ENCODE peak calls at places on chromosomes 5 and 9, in eight cellular contexts. One of them, this sample, is unnamed.

GRCh38 chr5:169716287-169716686 is 79.2 kb downstream of the DOCK2 start:
- DNase-seq in psoas muscle: no peak
- DNase-seq in AG09309: peak; percentile 21
- DNase-seq in mesothelial cell of epicardium: no peak
- DNase-seq in astrocyte of the spinal cord: peak; percentile 64
- DNase-seq in body of pancreas: no peak
- DNase-seq in AG09319: no peak
- DNase-seq in WTC11: no peak
- DNase-seq in this sample: no peak

GRCh38 chr5:112830378-112830777 is 30.7 kb upstream of the SRP19 start:
- DNase-seq in WTC11: no peak
- DNase-seq in AG09319: no peak
- DNase-seq in body of pancreas: no peak
- DNase-seq in astrocyte of the spinal cord: no peak
- DNase-seq in AG09309: no peak
- DNase-seq in mesothelial cell of epicardium: no peak
- DNase-seq in psoas muscle: no peak
- DNase-seq in this sample: no peak

GRCh38 chr9:123654647-123655637 is 275.0 kb downstream of the DENND1A start:
- DNase-seq in WTC11: no peak
- DNase-seq in AG09309: no peak
- DNase-seq in body of pancreas: no peak
- DNase-seq in mesothelial cell of epicardium: no peak
- DNase-seq in psoas muscle: no peak
- DNase-seq in AG09319: no peak
- DNase-seq in astrocyte of the spinal cord: no peak
- DNase-seq in this sample: no peak

GRCh38 chr5:88172847-88173758 is 95.5 kb downstream of the TMEM161B start:
- DNase-seq in body of pancreas: no peak
- DNase-seq in WTC11: peak; percentile 32
- DNase-seq in AG09309: no peak
- DNase-seq in psoas muscle: no peak
- DNase-seq in astrocyte of the spinal cord: no peak
- DNase-seq in mesothelial cell of epicardium: no peak
- DNase-seq in AG09319: no peak
- DNase-seq in this sample: no peak

GRCh38 chr5:109291090-109291489 is 118.7 kb downstream of the PJA2 start:
- DNase-seq in WTC11: peak; percentile 15
- DNase-seq in psoas muscle: no peak
- DNase-seq in body of pancreas: no peak
- DNase-seq in mesothelial cell of epicardium: no peak
- DNase-seq in astrocyte of the spinal cord: no peak
- DNase-seq in AG09309: no peak
- DNase-seq in AG09319: no peak
- DNase-seq in this sample: peak; percentile 0

GRCh38 chr5:137220523-137220927 is 278.6 kb downstream of the SPOCK1 start:
- DNase-seq in mesothelial cell of epicardium: no peak
- DNase-seq in astrocyte of the spinal cord: peak; percentile 66
- DNase-seq in WTC11: no peak
- DNase-seq in AG09309: peak; percentile 55
- DNase-seq in AG09319: peak; percentile 32
- DNase-seq in body of pancreas: peak; percentile 50
- DNase-seq in psoas muscle: no peak
- DNase-seq in this sample: peak; percentile 31

GRCh38 chr5:158701406-158702177 is 398.1 kb downstream of the EBF1 start:
- DNase-seq in body of pancreas: no peak
- DNase-seq in mesothelial cell of epicardium: no peak
- DNase-seq in WTC11: no peak
- DNase-seq in psoas muscle: peak; percentile 20
- DNase-seq in AG09319: no peak
- DNase-seq in astrocyte of the spinal cord: peak; percentile 17
- DNase-seq in AG09309: no peak
- DNase-seq in this sample: no peak

GRCh38 chr9:80552931-80553330 is 981.2 kb downstream of the TLE4 start:
- DNase-seq in astrocyte of the spinal cord: no peak
- DNase-seq in psoas muscle: no peak
- DNase-seq in AG09309: no peak
- DNase-seq in mesothelial cell of epicardium: no peak
- DNase-seq in body of pancreas: peak; percentile 12
- DNase-seq in AG09319: no peak
- DNase-seq in WTC11: no peak
- DNase-seq in this sample: no peak

GRCh38 chr9:101727621-101728524 is 10.6 kb downstream of the GRIN3A start:
- DNase-seq in mesothelial cell of epicardium: no peak
- DNase-seq in AG09309: no peak
- DNase-seq in AG09319: no peak
- DNase-seq in astrocyte of the spinal cord: peak; percentile 4
- DNase-seq in body of pancreas: peak; percentile 19
- DNase-seq in WTC11: peak; percentile 36
- DNase-seq in psoas muscle: no peak
- DNase-seq in this sample: peak; percentile 29

GRCh38 chr9:29285818-29286217 is 1712.5 kb upstream of the C9orf72 start:
- DNase-seq in astrocyte of the spinal cord: peak; percentile 17
- DNase-seq in mesothelial cell of epicardium: no peak
- DNase-seq in AG09309: no peak
- DNase-seq in body of pancreas: no peak
- DNase-seq in AG09319: no peak
- DNase-seq in WTC11: no peak
- DNase-seq in psoas muscle: no peak
- DNase-seq in this sample: no peak

GRCh38 chr9:3527653-3527960 is 1.8 kb upstream of the RFX3 start:
- DNase-seq in astrocyte of the spinal cord: no peak
- DNase-seq in psoas muscle: no peak
- DNase-seq in AG09309: no peak
- DNase-seq in mesothelial cell of epicardium: no peak
- DNase-seq in AG09319: no peak
- DNase-seq in body of pancreas: no peak
- DNase-seq in WTC11: no peak
- DNase-seq in this sample: no peak

GRCh38 chr5:115487168-115487567 is 57.4 kb downstream of the FEM1C start:
- DNase-seq in AG09319: no peak
- DNase-seq in psoas muscle: no peak
- DNase-seq in astrocyte of the spinal cord: no peak
- DNase-seq in body of pancreas: no peak
- DNase-seq in AG09309: no peak
- DNase-seq in WTC11: no peak
- DNase-seq in mesothelial cell of epicardium: no peak
- DNase-seq in this sample: no peak

GRCh38 chr9:20041717-20042116 is 252.9 kb upstream of the SLC24A2 start:
- DNase-seq in body of pancreas: peak; percentile 14
- DNase-seq in WTC11: no peak
- DNase-seq in AG09319: no peak
- DNase-seq in psoas muscle: no peak
- DNase-seq in AG09309: no peak
- DNase-seq in astrocyte of the spinal cord: no peak
- DNase-seq in mesothelial cell of epicardium: no peak
- DNase-seq in this sample: no peak

GRCh38 chr5:141507387-141508091 is 18.7 kb downstream of the PCDHGC5 start:
- DNase-seq in AG09319: peak; percentile 86
- DNase-seq in WTC11: no peak
- DNase-seq in mesothelial cell of epicardium: no peak
- DNase-seq in psoas muscle: peak; percentile 64
- DNase-seq in astrocyte of the spinal cord: peak; percentile 89
- DNase-seq in body of pancreas: no peak
- DNase-seq in AG09309: no peak
- DNase-seq in this sample: peak; percentile 63

GRCh38 chr9:18452276-18452675 is 21.7 kb upstream of the ADAMTSL1 start:
- DNase-seq in AG09319: no peak
- DNase-seq in WTC11: no peak
- DNase-seq in astrocyte of the spinal cord: no peak
- DNase-seq in psoas muscle: no peak
- DNase-seq in AG09309: peak; percentile 53
- DNase-seq in body of pancreas: no peak
- DNase-seq in mesothelial cell of epicardium: no peak
- DNase-seq in this sample: no peak

GRCh38 chr9:121286688-121286972 is 18.7 kb downstream of the GSN start:
- DNase-seq in AG09319: no peak
- DNase-seq in body of pancreas: no peak
- DNase-seq in psoas muscle: no peak
- DNase-seq in astrocyte of the spinal cord: no peak
- DNase-seq in AG09309: no peak
- DNase-seq in WTC11: no peak
- DNase-seq in mesothelial cell of epicardium: no peak
- DNase-seq in this sample: no peak

DNA sequence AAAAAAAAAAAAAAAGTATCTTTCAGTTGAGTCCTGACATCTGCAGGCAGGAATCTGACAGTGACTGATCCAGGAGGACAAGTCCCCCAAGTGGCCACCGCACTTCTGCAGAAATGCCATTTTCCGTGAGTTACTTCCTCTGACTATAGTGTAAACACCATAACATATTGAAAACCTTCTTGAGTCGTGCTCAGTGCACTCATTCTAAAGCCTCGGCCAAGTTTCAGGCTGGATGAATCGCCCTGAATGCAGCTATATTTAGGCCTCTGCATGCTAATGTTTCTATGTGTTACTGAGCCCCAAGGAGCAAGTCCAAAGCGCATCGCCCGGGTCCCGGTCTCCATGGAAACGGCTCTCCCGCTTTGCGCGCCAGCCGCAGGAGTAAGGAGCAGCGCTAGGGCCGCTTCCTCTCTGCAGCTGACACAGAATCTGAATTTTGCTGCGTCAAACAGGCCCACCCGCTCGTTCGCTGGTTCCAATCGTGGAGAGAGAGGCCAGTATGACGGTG is 335.4 kb downstream of the MSX2 start:
- DNase-seq in WTC11: peak; percentile 81
- DNase-seq in AG09319: no peak
- DNase-seq in mesothelial cell of epicardium: peak; percentile 48
- DNase-seq in astrocyte of the spinal cord: peak; percentile 80
- DNase-seq in body of pancreas: peak; percentile 22
- DNase-seq in AG09309: peak; percentile 18
- DNase-seq in psoas muscle: peak; percentile 24
- DNase-seq in this sample: peak; percentile 18
- TF ChIP-seq CTCF in WTC11: no peak
- TF ChIP-seq CTCF in AG09319: no peak
- TF ChIP-seq CTCF in mesothelial cell of epicardium: no peak
- TF ChIP-seq CTCF in astrocyte of the spinal cord: no peak
- TF ChIP-seq CTCF in body of pancreas: no peak
- TF ChIP-seq CTCF in AG09309: peak; percentile 36
- TF ChIP-seq CTCF in psoas muscle: no peak
- TF ChIP-seq CTCF in this sample: no peak

GRCh38 chr9:87229127-87229526 is 268.5 kb upstream of the DAPK1 start:
- DNase-seq in astrocyte of the spinal cord: peak; percentile 10
- DNase-seq in AG09319: no peak
- DNase-seq in WTC11: no peak
- DNase-seq in AG09309: no peak
- DNase-seq in body of pancreas: no peak
- DNase-seq in psoas muscle: no peak
- DNase-seq in mesothelial cell of epicardium: no peak
- DNase-seq in this sample: no peak

GRCh38 chr9:87227456-87227855 is 270.2 kb upstream of the DAPK1 start:
- DNase-seq in body of pancreas: no peak
- DNase-seq in AG09319: no peak
- DNase-seq in astrocyte of the spinal cord: no peak
- DNase-seq in AG09309: no peak
- DNase-seq in WTC11: no peak
- DNase-seq in psoas muscle: no peak
- DNase-seq in mesothelial cell of epicardium: no peak
- DNase-seq in this sample: no peak

GRCh38 chr9:87226896-87227295 is 270.8 kb upstream of the DAPK1 start:
- DNase-seq in AG09319: no peak
- DNase-seq in WTC11: no peak
- DNase-seq in AG09309: no peak
- DNase-seq in mesothelial cell of epicardium: no peak
- DNase-seq in body of pancreas: no peak
- DNase-seq in astrocyte of the spinal cord: no peak
- DNase-seq in psoas muscle: no peak
- DNase-seq in this sample: no peak

GRCh38 chr9:87223397-87224246 is 274.0 kb upstream of the DAPK1 start:
- DNase-seq in AG09319: no peak
- DNase-seq in psoas muscle: peak; percentile 10
- DNase-seq in WTC11: no peak
- DNase-seq in AG09309: no peak
- DNase-seq in mesothelial cell of epicardium: no peak
- DNase-seq in astrocyte of the spinal cord: no peak
- DNase-seq in body of pancreas: no peak
- DNase-seq in this sample: no peak
- TF ChIP-seq CTCF in AG09319: no peak
- TF ChIP-seq CTCF in psoas muscle: no peak
- TF ChIP-seq CTCF in WTC11: no peak
- TF ChIP-seq CTCF in AG09309: no peak
- TF ChIP-seq CTCF in mesothelial cell of epicardium: no peak
- TF ChIP-seq CTCF in astrocyte of the spinal cord: no peak
- TF ChIP-seq CTCF in body of pancreas: no peak
- TF ChIP-seq CTCF in this sample: no peak

DNA sequence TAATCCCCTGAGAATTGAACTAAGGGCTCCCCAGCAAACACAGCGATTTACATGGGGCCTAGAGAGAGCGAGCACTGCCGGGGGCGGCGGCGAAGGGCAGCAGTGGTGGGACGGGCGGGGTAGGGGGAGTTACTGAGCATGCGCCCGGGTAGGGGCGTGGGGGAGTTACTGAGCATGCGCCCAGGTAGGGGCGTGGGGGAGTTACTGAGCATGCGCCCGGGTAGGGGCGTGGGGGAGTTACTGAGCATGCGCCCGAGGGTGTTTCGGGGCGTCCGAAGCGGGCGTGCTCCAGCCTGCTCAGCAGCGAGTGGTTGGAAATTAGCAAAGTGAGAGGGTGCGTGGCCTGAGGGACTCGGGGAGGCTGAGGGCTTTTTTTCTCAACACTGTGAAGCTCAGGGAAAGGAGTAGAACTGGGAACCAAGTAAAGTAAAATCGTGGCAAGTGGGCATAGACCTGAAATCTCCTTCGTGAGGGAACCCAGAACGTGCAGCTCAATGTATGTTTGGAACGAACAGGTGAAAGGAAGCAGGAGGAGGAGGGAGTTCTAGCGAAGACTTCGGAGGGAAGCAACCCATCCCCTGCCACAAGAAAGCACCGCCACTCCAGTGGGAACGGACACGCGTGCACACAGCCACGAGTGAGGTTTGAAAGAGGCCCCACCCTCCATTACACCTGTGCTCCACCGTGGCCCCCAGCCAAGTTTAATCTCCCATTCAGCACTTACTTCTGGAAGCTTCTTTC is 255.5 kb downstream of the DOCK8 start:
- DNase-seq in WTC11: peak; percentile 86
- DNase-seq in AG09319: peak; percentile 66
- DNase-seq in body of pancreas: peak; percentile 91
- DNase-seq in astrocyte of the spinal cord: peak; percentile 82
- DNase-seq in psoas muscle: peak; percentile 86
- DNase-seq in mesothelial cell of epicardium: peak; percentile 96
- DNase-seq in AG09309: peak; percentile 8
- DNase-seq in this sample: peak; percentile 94
- TF ChIP-seq CTCF in WTC11: no peak
- TF ChIP-seq CTCF in AG09319: no peak
- TF ChIP-seq CTCF in body of pancreas: no peak
- TF ChIP-seq CTCF in astrocyte of the spinal cord: no peak
- TF ChIP-seq CTCF in psoas muscle: no peak
- TF ChIP-seq CTCF in mesothelial cell of epicardium: no peak
- TF ChIP-seq CTCF in AG09309: no peak
- TF ChIP-seq CTCF in this sample: no peak

GRCh38 chr9:128983536-128983935 is 36.0 kb downstream of the NUP188 start:
- DNase-seq in WTC11: no peak
- DNase-seq in mesothelial cell of epicardium: no peak
- DNase-seq in body of pancreas: no peak
- DNase-seq in astrocyte of the spinal cord: no peak
- DNase-seq in AG09309: no peak
- DNase-seq in psoas muscle: no peak
- DNase-seq in AG09319: no peak
- DNase-seq in this sample: no peak

GRCh38 chr9:128979111-128979510 is 31.6 kb downstream of the NUP188 start:
- DNase-seq in body of pancreas: no peak
- DNase-seq in AG09319: no peak
- DNase-seq in WTC11: no peak
- DNase-seq in AG09309: no peak
- DNase-seq in mesothelial cell of epicardium: no peak
- DNase-seq in astrocyte of the spinal cord: no peak
- DNase-seq in psoas muscle: no peak
- DNase-seq in this sample: no peak
- TF ChIP-seq CTCF in body of pancreas: no peak
- TF ChIP-seq CTCF in AG09319: no peak
- TF ChIP-seq CTCF in WTC11: no peak
- TF ChIP-seq CTCF in AG09309: no peak
- TF ChIP-seq CTCF in mesothelial cell of epicardium: no peak
- TF ChIP-seq CTCF in astrocyte of the spinal cord: no peak
- TF ChIP-seq CTCF in psoas muscle: no peak
- TF ChIP-seq CTCF in this sample: no peak

This sample was measured in GM10248.